ENCODE peak calls at places on chromosome 10, in four cellular contexts. R is psoas muscle, C is NCI-H748 treated with DMSO at 0.1 percent for 48 hours, K is HTR-8/SVneo. J is an unnamed sample.
A peak's percentile ranks its signal among the peaks of the same experiment; 100 is the strongest.

GRCh38 chr10:119189811-119190282 is 11.2 kb upstream of the PRDX3 start:
- DNase-seq in R (no peak), C (no peak), K (no peak), J (no peak)

GRCh38 chr10:80702143-80702542 is 164.4 kb downstream of the SH2D4B start:
- DNase-seq in R (no peak), C (no peak), K (no peak), J (no peak)

GRCh38 chr10:98667081-98667480 is 220.3 kb upstream of the HPS1 start:
- DNase-seq in R (no peak), C (no peak), K (no peak), J (no peak)

GRCh38 chr10:97726636-97727178 is 10.2 kb upstream of the ZFYVE27 start:
- DNase-seq in R (no peak), C (no peak), K (no peak), J (no peak)

GRCh38 chr10:110918269-110918632 is 729 bp downstream of the BBIP1 start:
- DNase-seq in R (no peak), C (peak; percentile 40), K (peak; percentile 71), J (peak; percentile 74)

GRCh38 chr10:15444105-15445021 is 73.3 kb upstream of the FAM171A1 start:
- DNase-seq in R (no peak), C (no peak), K (no peak), J (no peak)

GRCh38 chr10:52927678-52928077 is 155.1 kb upstream of the MBL2 start:
- DNase-seq in R (no peak), C (no peak), K (peak; percentile 50), J (no peak)

GRCh38 chr10:19828278-19829049 is 12.2 kb downstream of the PLXDC2 start:
- DNase-seq in R (no peak), C (no peak), K (no peak), J (no peak)

GRCh38 chr10:62373995-62374861 is at the start of gene ZNF365:
- DNase-seq in R (peak; percentile 17), C (no peak), K (peak; percentile 39), J (peak; percentile 71)

GRCh38 chr10:30063098-30063497 is 3.7 kb upstream of the JCAD start:
- DNase-seq in R (no peak), C (no peak), K (no peak), J (no peak)

GRCh38 chr10:34444223-34445183 is 370.6 kb downstream of the PARD3 start:
- DNase-seq in R (no peak), C (no peak), K (no peak), J (no peak)

GRCh38 chr10:87864497-87865059 is 1.2 kb downstream of the PTEN start:
- DNase-seq in R (no peak), C (peak; percentile 13), K (no peak), J (no peak)

J was measured in COR-L47.